ENCODE peak calls at places on chromosome 1, in ten cellular contexts. One of them, this sample, is unnamed.

GRCh38 chr1:210949039-210949438 is 184.9 kb downstream of the KCNH1 start:
- DNase-seq in NCI-H1930: no peak
- DNase-seq in stimulated activated naive CD8-positive, alpha-beta T cell treated with anti-CD3 and anti-CD28 coated beads, Interleukin-15, Interleukin-2, amounts not matched to agents 100 U/mL and 50 U/mL, for 24 hours: no peak
- DNase-seq in T-helper 9 cell: no peak
- DNase-seq in lung microvascular endothelial cell: no peak
- DNase-seq in NAMALWA: no peak
- DNase-seq in NCI-H226: no peak
- DNase-seq in HT1080: peak
- DNase-seq in MM.1S: no peak
- DNase-seq in stimulated activated CD4-positive, alpha-beta T cell treated with anti-CD3 and anti-CD28 coated beads, TNF-alpha, amount 100 ng/mL, for 1 hour: no peak
- DNase-seq in this sample: no peak

GRCh38 chr1:207861442-207862177 is 49.3 kb downstream of the CD34 start:
- DNase-seq in NCI-H1930: no peak
- DNase-seq in stimulated activated naive CD8-positive, alpha-beta T cell treated with anti-CD3 and anti-CD28 coated beads, Interleukin-15, Interleukin-2, amounts not matched to agents 100 U/mL and 50 U/mL, for 24 hours: peak
- DNase-seq in T-helper 9 cell: no peak
- DNase-seq in lung microvascular endothelial cell: no peak
- DNase-seq in NAMALWA: no peak
- DNase-seq in NCI-H226: no peak
- DNase-seq in HT1080: no peak
- DNase-seq in MM.1S: no peak
- DNase-seq in stimulated activated CD4-positive, alpha-beta T cell treated with anti-CD3 and anti-CD28 coated beads, TNF-alpha, amount 100 ng/mL, for 1 hour: no peak
- DNase-seq in this sample: peak

GRCh38 chr1:29415156-29415830 is 179.0 kb downstream of the PTPRU start:
- DNase-seq in NCI-H1930: no peak
- DNase-seq in stimulated activated naive CD8-positive, alpha-beta T cell treated with anti-CD3 and anti-CD28 coated beads, Interleukin-15, Interleukin-2, amounts not matched to agents 100 U/mL and 50 U/mL, for 24 hours: no peak
- DNase-seq in T-helper 9 cell: no peak
- DNase-seq in lung microvascular endothelial cell: no peak
- DNase-seq in NAMALWA: peak
- DNase-seq in NCI-H226: no peak
- DNase-seq in HT1080: peak
- DNase-seq in MM.1S: no peak
- DNase-seq in stimulated activated CD4-positive, alpha-beta T cell treated with anti-CD3 and anti-CD28 coated beads, TNF-alpha, amount 100 ng/mL, for 1 hour: no peak
- DNase-seq in this sample: no peak

GRCh38 chr1:99603699-99604595 is 42.0 kb upstream of the PALMD start:
- DNase-seq in NCI-H1930: no peak
- DNase-seq in stimulated activated naive CD8-positive, alpha-beta T cell treated with anti-CD3 and anti-CD28 coated beads, Interleukin-15, Interleukin-2, amounts not matched to agents 100 U/mL and 50 U/mL, for 24 hours: no peak
- DNase-seq in T-helper 9 cell: no peak
- DNase-seq in lung microvascular endothelial cell: peak
- DNase-seq in NAMALWA: no peak
- DNase-seq in NCI-H226: no peak
- DNase-seq in HT1080: no peak
- DNase-seq in MM.1S: no peak
- DNase-seq in stimulated activated CD4-positive, alpha-beta T cell treated with anti-CD3 and anti-CD28 coated beads, TNF-alpha, amount 100 ng/mL, for 1 hour: no peak
- DNase-seq in this sample: no peak

GRCh38 chr1:56856186-56856585 is 1.6 kb downstream of the C8A start:
- DNase-seq in NCI-H1930: no peak
- DNase-seq in stimulated activated naive CD8-positive, alpha-beta T cell treated with anti-CD3 and anti-CD28 coated beads, Interleukin-15, Interleukin-2, amounts not matched to agents 100 U/mL and 50 U/mL, for 24 hours: no peak
- DNase-seq in T-helper 9 cell: no peak
- DNase-seq in lung microvascular endothelial cell: no peak
- DNase-seq in NAMALWA: no peak
- DNase-seq in NCI-H226: no peak
- DNase-seq in HT1080: no peak
- DNase-seq in MM.1S: no peak
- DNase-seq in stimulated activated CD4-positive, alpha-beta T cell treated with anti-CD3 and anti-CD28 coated beads, TNF-alpha, amount 100 ng/mL, for 1 hour: no peak
- DNase-seq in this sample: no peak

GRCh38 chr1:12447849-12448312 is 170.1 kb downstream of the DHRS3 start:
- DNase-seq in NCI-H1930: no peak
- DNase-seq in stimulated activated naive CD8-positive, alpha-beta T cell treated with anti-CD3 and anti-CD28 coated beads, Interleukin-15, Interleukin-2, amounts not matched to agents 100 U/mL and 50 U/mL, for 24 hours: no peak
- DNase-seq in T-helper 9 cell: no peak
- DNase-seq in lung microvascular endothelial cell: no peak
- DNase-seq in NAMALWA: no peak
- DNase-seq in NCI-H226: peak
- DNase-seq in HT1080: no peak
- DNase-seq in MM.1S: no peak
- DNase-seq in stimulated activated CD4-positive, alpha-beta T cell treated with anti-CD3 and anti-CD28 coated beads, TNF-alpha, amount 100 ng/mL, for 1 hour: no peak
- DNase-seq in this sample: no peak

GRCh38 chr1:206734499-206735142 is 36.0 kb upstream of the IL19 start:
- DNase-seq in NCI-H1930: no peak
- DNase-seq in stimulated activated naive CD8-positive, alpha-beta T cell treated with anti-CD3 and anti-CD28 coated beads, Interleukin-15, Interleukin-2, amounts not matched to agents 100 U/mL and 50 U/mL, for 24 hours: peak
- DNase-seq in T-helper 9 cell: peak
- DNase-seq in lung microvascular endothelial cell: peak
- DNase-seq in NAMALWA: peak
- DNase-seq in NCI-H226: peak
- DNase-seq in HT1080: no peak
- DNase-seq in MM.1S: peak
- DNase-seq in stimulated activated CD4-positive, alpha-beta T cell treated with anti-CD3 and anti-CD28 coated beads, TNF-alpha, amount 100 ng/mL, for 1 hour: peak
- DNase-seq in this sample: peak

GRCh38 chr1:119987689-119988088 is 81.8 kb downstream of the NOTCH2 start:
- DNase-seq in NCI-H1930: no peak
- DNase-seq in stimulated activated naive CD8-positive, alpha-beta T cell treated with anti-CD3 and anti-CD28 coated beads, Interleukin-15, Interleukin-2, amounts not matched to agents 100 U/mL and 50 U/mL, for 24 hours: no peak
- DNase-seq in T-helper 9 cell: no peak
- DNase-seq in lung microvascular endothelial cell: peak
- DNase-seq in NAMALWA: no peak
- DNase-seq in NCI-H226: no peak
- DNase-seq in HT1080: no peak
- DNase-seq in MM.1S: peak
- DNase-seq in stimulated activated CD4-positive, alpha-beta T cell treated with anti-CD3 and anti-CD28 coated beads, TNF-alpha, amount 100 ng/mL, for 1 hour: no peak
- DNase-seq in this sample: no peak

GRCh38 chr1:105793541-105794146 is 1262.8 kb upstream of the PRMT6 start:
- DNase-seq in NCI-H1930: peak
- DNase-seq in stimulated activated naive CD8-positive, alpha-beta T cell treated with anti-CD3 and anti-CD28 coated beads, Interleukin-15, Interleukin-2, amounts not matched to agents 100 U/mL and 50 U/mL, for 24 hours: peak
- DNase-seq in T-helper 9 cell: no peak
- DNase-seq in lung microvascular endothelial cell: peak
- DNase-seq in NAMALWA: peak
- DNase-seq in NCI-H226: no peak
- DNase-seq in HT1080: peak
- DNase-seq in MM.1S: peak
- DNase-seq in stimulated activated CD4-positive, alpha-beta T cell treated with anti-CD3 and anti-CD28 coated beads, TNF-alpha, amount 100 ng/mL, for 1 hour: no peak
- DNase-seq in this sample: peak

GRCh38 chr1:7646164-7646563 is 124.9 kb upstream of the VAMP3 start:
- DNase-seq in NCI-H1930: no peak
- DNase-seq in stimulated activated naive CD8-positive, alpha-beta T cell treated with anti-CD3 and anti-CD28 coated beads, Interleukin-15, Interleukin-2, amounts not matched to agents 100 U/mL and 50 U/mL, for 24 hours: no peak
- DNase-seq in T-helper 9 cell: no peak
- DNase-seq in lung microvascular endothelial cell: no peak
- DNase-seq in NAMALWA: no peak
- DNase-seq in NCI-H226: no peak
- DNase-seq in HT1080: no peak
- DNase-seq in MM.1S: no peak
- DNase-seq in stimulated activated CD4-positive, alpha-beta T cell treated with anti-CD3 and anti-CD28 coated beads, TNF-alpha, amount 100 ng/mL, for 1 hour: no peak
- DNase-seq in this sample: no peak

GRCh38 chr1:17887646-17888395 is 132.7 kb downstream of the ACTL8 start:
- DNase-seq in NCI-H1930: no peak
- DNase-seq in stimulated activated naive CD8-positive, alpha-beta T cell treated with anti-CD3 and anti-CD28 coated beads, Interleukin-15, Interleukin-2, amounts not matched to agents 100 U/mL and 50 U/mL, for 24 hours: no peak
- DNase-seq in T-helper 9 cell: no peak
- DNase-seq in lung microvascular endothelial cell: no peak
- DNase-seq in NAMALWA: no peak
- DNase-seq in NCI-H226: no peak
- DNase-seq in HT1080: no peak
- DNase-seq in MM.1S: no peak
- DNase-seq in stimulated activated CD4-positive, alpha-beta T cell treated with anti-CD3 and anti-CD28 coated beads, TNF-alpha, amount 100 ng/mL, for 1 hour: no peak
- DNase-seq in this sample: no peak

GRCh38 chr1:56025942-56026341 is 553.4 kb downstream of the PLPP3 start:
- DNase-seq in NCI-H1930: no peak
- DNase-seq in stimulated activated naive CD8-positive, alpha-beta T cell treated with anti-CD3 and anti-CD28 coated beads, Interleukin-15, Interleukin-2, amounts not matched to agents 100 U/mL and 50 U/mL, for 24 hours: no peak
- DNase-seq in T-helper 9 cell: no peak
- DNase-seq in lung microvascular endothelial cell: no peak
- DNase-seq in NAMALWA: no peak
- DNase-seq in NCI-H226: no peak
- DNase-seq in HT1080: peak
- DNase-seq in MM.1S: no peak
- DNase-seq in stimulated activated CD4-positive, alpha-beta T cell treated with anti-CD3 and anti-CD28 coated beads, TNF-alpha, amount 100 ng/mL, for 1 hour: no peak
- DNase-seq in this sample: no peak

GRCh38 chr1:26848947-26849774 is 13.8 kb upstream of the SFN start:
- DNase-seq in NCI-H1930: no peak
- DNase-seq in stimulated activated naive CD8-positive, alpha-beta T cell treated with anti-CD3 and anti-CD28 coated beads, Interleukin-15, Interleukin-2, amounts not matched to agents 100 U/mL and 50 U/mL, for 24 hours: no peak
- DNase-seq in T-helper 9 cell: no peak
- DNase-seq in lung microvascular endothelial cell: peak
- DNase-seq in NAMALWA: no peak
- DNase-seq in NCI-H226: peak
- DNase-seq in HT1080: peak
- DNase-seq in MM.1S: no peak
- DNase-seq in stimulated activated CD4-positive, alpha-beta T cell treated with anti-CD3 and anti-CD28 coated beads, TNF-alpha, amount 100 ng/mL, for 1 hour: no peak
- DNase-seq in this sample: no peak

GRCh38 chr1:1432951-1433803 is 2.3 kb upstream of the VWA1 start:
- DNase-seq in NCI-H1930: no peak
- DNase-seq in stimulated activated naive CD8-positive, alpha-beta T cell treated with anti-CD3 and anti-CD28 coated beads, Interleukin-15, Interleukin-2, amounts not matched to agents 100 U/mL and 50 U/mL, for 24 hours: peak
- DNase-seq in T-helper 9 cell: no peak
- DNase-seq in lung microvascular endothelial cell: no peak
- DNase-seq in NAMALWA: no peak
- DNase-seq in NCI-H226: no peak
- DNase-seq in HT1080: no peak
- DNase-seq in MM.1S: no peak
- DNase-seq in stimulated activated CD4-positive, alpha-beta T cell treated with anti-CD3 and anti-CD28 coated beads, TNF-alpha, amount 100 ng/mL, for 1 hour: no peak
- DNase-seq in this sample: peak

GRCh38 chr1:117673405-117673804 is 67.6 kb downstream of the TENT5C start:
- DNase-seq in NCI-H1930: no peak
- DNase-seq in stimulated activated naive CD8-positive, alpha-beta T cell treated with anti-CD3 and anti-CD28 coated beads, Interleukin-15, Interleukin-2, amounts not matched to agents 100 U/mL and 50 U/mL, for 24 hours: no peak
- DNase-seq in T-helper 9 cell: no peak
- DNase-seq in lung microvascular endothelial cell: no peak
- DNase-seq in NAMALWA: no peak
- DNase-seq in NCI-H226: peak
- DNase-seq in HT1080: peak
- DNase-seq in MM.1S: no peak
- DNase-seq in stimulated activated CD4-positive, alpha-beta T cell treated with anti-CD3 and anti-CD28 coated beads, TNF-alpha, amount 100 ng/mL, for 1 hour: no peak
- DNase-seq in this sample: no peak

GRCh38 chr1:193062698-193063463 is 3.5 kb downstream of the RO60 start:
- DNase-seq in NCI-H1930: no peak
- DNase-seq in stimulated activated naive CD8-positive, alpha-beta T cell treated with anti-CD3 and anti-CD28 coated beads, Interleukin-15, Interleukin-2, amounts not matched to agents 100 U/mL and 50 U/mL, for 24 hours: no peak
- DNase-seq in T-helper 9 cell: no peak
- DNase-seq in lung microvascular endothelial cell: peak
- DNase-seq in NAMALWA: peak
- DNase-seq in NCI-H226: peak
- DNase-seq in HT1080: peak
- DNase-seq in MM.1S: no peak
- DNase-seq in stimulated activated CD4-positive, alpha-beta T cell treated with anti-CD3 and anti-CD28 coated beads, TNF-alpha, amount 100 ng/mL, for 1 hour: no peak
- DNase-seq in this sample: no peak

This sample was measured in posterior cingulate gyrus.